ENCODE peak calls at places on chromosomes 13 and 19, in eight cellular contexts. X, O, P, V, U, J, K and W are unnamed samples.

GRCh38 chr13:104171132-104171531 is 1104.9 kb upstream of the SLC10A2 start:
- DNase-seq in X (no peak), O (no peak), P (no peak), V (no peak), U (no peak), J (no peak), K (no peak), W (no peak)

GRCh38 chr13:77136902-77137420 is 110.0 kb upstream of the FBXL3 start:
- DNase-seq in X (no peak), O (peak; percentile 60), P (no peak), V (no peak), U (no peak), J (no peak), K (no peak), W (no peak)

GRCh38 chr13:112032186-112032835 is 34.6 kb upstream of the SOX1 start:
- DNase-seq in X (no peak), O (peak; percentile 80), P (no peak), V (no peak), U (peak; percentile 7), J (no peak), K (no peak), W (no peak)

GRCh38 chr13:98775844-98776598 is 23.5 kb upstream of the SLC15A1 start:
- DNase-seq in X (no peak), O (peak; percentile 93), P (no peak), V (no peak), U (peak; percentile 90), J (no peak), K (peak; percentile 86), W (no peak)

GRCh38 chr13:106377341-106377740 is 158.1 kb downstream of the EFNB2 start:
- DNase-seq in X (no peak), O (no peak), P (no peak), V (no peak), U (no peak), J (no peak), K (no peak), W (no peak)

GRCh38 chr19:29311391-29311790 is 98.4 kb upstream of the UQCRFS1 start:
- DNase-seq in X (no peak), O (no peak), P (no peak), V (no peak), U (no peak), J (no peak), K (no peak), W (no peak)

GRCh38 chr13:48976677-48977625 is 1.2 kb downstream of the FNDC3A start:
- DNase-seq in X (no peak), O (no peak), P (no peak), V (peak; percentile 66), U (peak; percentile 3), J (no peak), K (peak; percentile 81), W (peak; percentile 18)

GRCh38 chr19:52898101-52898500 is 666 bp upstream of the ZNF320 start:
- DNase-seq in X (peak; percentile 19), O (no peak), P (no peak), V (no peak), U (no peak), J (peak; percentile 10), K (no peak), W (no peak)

GRCh38 chr19:28737021-28737525 is 475.9 kb downstream of the UQCRFS1 start:
- DNase-seq in X (no peak), O (no peak), P (no peak), V (no peak), U (peak; percentile 35), J (no peak), K (no peak), W (peak; percentile 35)

GRCh38 chr13:36764536-36764935 is 54.5 kb upstream of the RFXAP start:
- DNase-seq in X (no peak), O (no peak), P (no peak), V (no peak), U (no peak), J (no peak), K (no peak), W (no peak)

GRCh38 chr13:66563076-66563475 is 667.1 kb downstream of the PCDH9 start:
- DNase-seq in X (no peak), O (no peak), P (no peak), V (no peak), U (no peak), J (no peak), K (no peak), W (no peak)

GRCh38 chr19:55158848-55159793 is 1.6 kb upstream of the TNNI3 start:
- DNase-seq in X (no peak), O (no peak), P (no peak), V (no peak), U (peak; percentile 55), J (peak; percentile 87), K (no peak), W (no peak)

GRCh38 chr19:46270521-46271256 is 26.2 kb upstream of the HIF3A start:
- DNase-seq in X (no peak), O (no peak), P (no peak), V (no peak), U (no peak), J (no peak), K (no peak), W (no peak)

GRCh38 chr13:37546087-37546486 is 52.5 kb downstream of the POSTN start:
- DNase-seq in X (no peak), O (no peak), P (no peak), V (no peak), U (no peak), J (no peak), K (no peak), W (no peak)

GRCh38 chr19:13727798-13728197 is 36.5 kb upstream of the MRI1 start:
- DNase-seq in X (no peak), O (no peak), P (no peak), V (no peak), U (no peak), J (peak; percentile 60), K (no peak), W (no peak)

GRCh38 chr19:17205237-17206140 is 9.7 kb upstream of the USE1 start:
- DNase-seq in X (no peak), O (no peak), P (peak; percentile 71), V (peak; percentile 70), U (peak; percentile 64), J (peak; percentile 37), K (peak; percentile 75), W (peak; percentile 30)

GRCh38 chr19:17210296-17210695 is 4.9 kb upstream of the USE1 start:
- DNase-seq in X (no peak), O (no peak), P (no peak), V (no peak), U (no peak), J (no peak), K (no peak), W (no peak)

GRCh38 chr19:17202713-17203112 is 12.4 kb upstream of the USE1 start:
- DNase-seq in X (no peak), O (peak; percentile 41), P (no peak), V (no peak), U (no peak), J (no peak), K (no peak), W (no peak)

GRCh38 chr19:17209126-17210036 is 5.8 kb upstream of the USE1 start:
- DNase-seq in X (no peak), O (peak; percentile 80), P (no peak), V (peak; percentile 45), U (peak; percentile 39), J (no peak), K (peak; percentile 39), W (no peak)

DNA sequence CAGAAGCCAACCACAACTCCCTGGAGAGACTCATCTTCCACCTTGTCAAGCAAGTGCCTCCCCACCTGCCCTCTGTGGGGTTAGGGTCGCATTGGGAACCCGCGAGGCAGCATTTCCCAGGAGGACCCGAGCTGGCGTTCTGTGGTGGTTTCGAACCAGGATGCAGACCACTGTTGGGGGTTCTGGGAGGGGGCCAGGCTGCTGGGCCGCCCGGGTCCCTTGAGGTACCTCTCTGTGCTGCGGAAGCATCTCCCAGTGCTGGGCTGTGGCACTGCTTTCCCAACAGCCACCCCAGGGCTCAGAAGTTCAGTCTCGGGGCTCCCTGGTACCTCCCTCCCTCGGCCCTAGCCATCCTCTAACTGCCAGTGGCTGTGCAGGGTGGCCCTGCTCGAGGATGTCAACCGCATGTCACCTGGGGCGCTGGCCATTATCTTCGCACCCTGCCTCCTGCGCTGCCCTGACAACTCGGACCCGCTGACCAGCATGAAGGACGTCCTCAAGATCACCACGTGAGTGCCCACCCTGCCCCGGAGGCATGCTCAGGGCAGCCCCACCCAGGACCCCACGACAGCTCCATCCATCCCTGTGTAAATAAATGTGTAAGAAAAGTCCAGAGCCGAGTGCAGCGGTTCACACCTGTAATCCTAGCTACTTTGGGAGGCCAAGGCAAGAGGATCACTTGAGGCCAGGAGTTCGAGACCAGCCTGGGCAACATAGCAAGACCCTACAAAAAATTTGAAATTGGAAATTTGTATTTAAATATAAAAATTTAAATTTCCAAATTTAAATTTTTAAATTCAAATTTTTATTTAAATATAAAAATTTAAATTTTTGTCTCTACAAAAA is 8.2 kb upstream of the USE1 start:
- DNase-seq in X (no peak), O (no peak), P (no peak), V (no peak), U (no peak), J (no peak), K (no peak), W (no peak)
- H3K27ac ChIP-seq in X (no peak overlapping the region), O (no peak overlapping the region), P (no peak overlapping the region), V (no peak overlapping the region), U (no peak overlapping the region), J (no peak overlapping the region), K (no peak overlapping the region), W (no peak overlapping the region)

DNA sequence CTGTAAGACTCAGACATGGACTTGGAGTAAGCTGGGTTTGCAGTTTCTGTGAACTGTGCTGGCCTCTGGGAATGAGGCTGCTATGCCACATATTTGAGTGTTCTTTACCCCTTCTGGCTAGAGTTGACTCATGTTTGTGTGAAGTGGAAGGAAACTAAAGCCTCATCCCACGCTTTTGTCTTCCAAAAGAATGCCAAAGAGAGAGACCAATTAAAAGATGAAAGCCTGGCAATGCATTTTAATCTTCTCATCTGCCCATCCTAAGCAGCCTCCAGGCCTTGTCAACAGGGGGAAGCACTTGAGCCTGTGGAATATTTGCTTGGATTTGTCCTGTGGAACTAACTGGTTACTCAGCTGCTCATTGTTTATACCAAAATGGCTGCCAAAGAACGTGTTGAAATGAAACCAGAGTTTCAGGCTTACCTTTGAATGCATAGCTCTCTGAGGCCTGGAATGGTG is 49.1 kb downstream of the LMO7 start:
- DNase-seq in X (no peak), O (peak; percentile 74), P (no peak), V (no peak), U (peak; percentile 71), J (no peak), K (no peak), W (no peak)
- H3K4me1 ChIP-seq in X (no peaks in the 10 kb centered on the region), O (peaks cover 26% of the 10 kb centered on the region), P (no peaks in the 10 kb centered on the region), V (no peaks in the 10 kb centered on the region), U (peaks cover 31% of the 10 kb centered on the region), J (no peaks in the 10 kb centered on the region), K (no peaks in the 10 kb centered on the region), W (no peaks in the 10 kb centered on the region)

DNA sequence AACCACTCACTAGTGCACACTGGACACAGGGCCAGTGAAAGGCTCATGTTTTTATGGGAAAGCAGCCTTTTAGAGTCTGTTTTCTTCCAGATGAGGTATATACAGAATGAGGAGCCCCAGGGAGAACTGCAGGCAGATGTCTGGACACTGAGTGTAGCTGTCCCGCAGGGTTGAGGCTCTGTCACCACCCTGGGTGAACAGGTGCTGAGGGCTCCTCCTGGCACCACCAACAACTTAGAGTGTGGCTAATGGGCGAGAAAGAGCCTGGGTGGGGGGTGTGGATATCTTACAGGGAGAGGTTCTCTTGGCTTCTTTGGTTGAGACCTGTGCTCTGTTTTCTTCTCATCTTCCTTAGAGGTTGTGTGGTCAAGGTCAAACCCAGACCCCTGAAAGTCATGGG is 202.1 kb upstream of the GPR12 start:
- DNase-seq in X (no peak), O (no peak), P (no peak), V (no peak), U (no peak), J (no peak), K (no peak), W (no peak)
- H3K27ac ChIP-seq in X (no peak overlapping the region), O (no peak overlapping the region), P (no peak overlapping the region), V (no peak overlapping the region), U (no peak overlapping the region), J (no peak overlapping the region), K (peak overlapping the region; percentile 88), W (no peak overlapping the region)

GRCh38 chr19:840519-841206 is at the start of gene PRTN3:
- DNase-seq in X (no peak), O (no peak), P (no peak), V (no peak), U (no peak), J (no peak), K (no peak), W (no peak)
- H3K4me1 ChIP-seq in X (peaks cover 9% of the 10 kb centered on the region), O (peaks cover 13% of the 10 kb centered on the region), P (peaks cover 6% of the 10 kb centered on the region), V (no peaks in the 10 kb centered on the region), U (peaks cover 4% of the 10 kb centered on the region), J (peaks cover 29% of the 10 kb centered on the region), K (peaks cover 9% of the 10 kb centered on the region), W (peaks cover 13% of the 10 kb centered on the region)